ENCODE peak calls at places on chromosomes 16 and 17, in eight cellular contexts. U is neural progenitor cell, D is astrocyte of the cerebellum, M is psoas muscle, H is sigmoid colon, K is left ventricle myocardium inferior, T is OCI-LY7, G is AG10803. R is an unnamed sample.

GRCh38 chr17:45248132-45248936 is 13.6 kb downstream of the SPATA32 start:
- DNase-seq in U (peak), D (no peak), M (no peak), H (no peak), K (no peak), T (peak), G (no peak), R (no peak)

GRCh38 chr16:1281517-1281916 is 25.6 kb downstream of the TPSD1 start:
- DNase-seq in U (no peak), D (no peak), M (no peak), H (no peak), K (no peak), T (no peak), G (no peak), R (no peak)

GRCh38 chr16:17105239-17105721 is 365.5 kb downstream of the XYLT1 start:
- DNase-seq in U (peak), D (no peak), M (no peak), H (no peak), K (no peak), T (no peak), G (peak), R (no peak)

GRCh38 chr16:2364638-2365210 is 24.2 kb upstream of the ABCA3 start:
- DNase-seq in U (no peak), D (no peak), M (no peak), H (no peak), K (no peak), T (no peak), G (no peak), R (no peak)

GRCh38 chr17:1460233-1460632 is 4.2 kb upstream of the CRK start:
- DNase-seq in U (no peak), D (no peak), M (peak), H (peak), K (peak), T (no peak), G (peak), R (no peak)

GRCh38 chr17:61414141-61414935 is 14.7 kb downstream of the TBX2 start:
- DNase-seq in U (no peak), D (no peak), M (no peak), H (peak), K (no peak), T (no peak), G (no peak), R (no peak)

GRCh38 chr17:29760279-29760721 is 137.6 kb upstream of the CORO6 start:
- DNase-seq in U (peak), D (no peak), M (no peak), H (no peak), K (no peak), T (peak), G (peak), R (no peak)

GRCh38 chr16:11325404-11326083 is 19.7 kb upstream of the RMI2 start:
- DNase-seq in U (no peak), D (no peak), M (no peak), H (no peak), K (no peak), T (peak), G (no peak), R (no peak)

GRCh38 chr17:75227729-75228128 is 22.2 kb downstream of the NUP85 start:
- DNase-seq in U (no peak), D (no peak), M (peak), H (no peak), K (no peak), T (no peak), G (no peak), R (no peak)

GRCh38 chr16:19765860-19766553 is 47.9 kb downstream of the IQCK start:
- DNase-seq in U (no peak), D (no peak), M (peak), H (peak), K (peak), T (no peak), G (no peak), R (no peak)

GRCh38 chr16:29729116-29729521 is 16.7 kb downstream of the C16orf54 start:
- DNase-seq in U (peak), D (peak), M (no peak), H (no peak), K (no peak), T (peak), G (peak), R (no peak)

GRCh38 chr16:30003670-30004423 is 7.0 kb downstream of the DOC2A start:
- DNase-seq in U (no peak), D (no peak), M (peak), H (no peak), K (no peak), T (no peak), G (no peak), R (no peak)

GRCh38 chr17:70677783-70678647 is 508.7 kb downstream of the KCNJ2 start:
- DNase-seq in U (peak), D (no peak), M (no peak), H (no peak), K (no peak), T (no peak), G (no peak), R (no peak)

GRCh38 chr17:7351665-7352558 is at the start of gene KCTD11:
- DNase-seq in U (peak), D (peak), M (peak), H (peak), K (peak), T (peak), G (peak), R (peak)

GRCh38 chr16:58510097-58510775 is 5.1 kb upstream of the SETD6 start:
- DNase-seq in U (no peak), D (no peak), M (peak), H (peak), K (no peak), T (no peak), G (no peak), R (no peak)

GRCh38 chr16:4372578-4373355 is 1.1 kb downstream of the VASN start:
- DNase-seq in U (peak), D (no peak), M (no peak), H (peak), K (peak), T (peak), G (peak), R (no peak)

GRCh38 chr17:65638221-65638940 is 76.9 kb upstream of the AXIN2 start:
- DNase-seq in U (no peak), D (peak), M (no peak), H (no peak), K (no peak), T (no peak), G (peak), R (no peak)

GRCh38 chr16:84861671-84862070 is 41.9 kb downstream of the CRISPLD2 start:
- DNase-seq in U (no peak), D (no peak), M (no peak), H (no peak), K (no peak), T (no peak), G (no peak), R (no peak)

GRCh38 chr16:12541672-12542071 is 262.0 kb downstream of the CPPED1 start:
- DNase-seq in U (no peak), D (no peak), M (no peak), H (no peak), K (no peak), T (no peak), G (peak), R (no peak)

GRCh38 chr17:56914641-56915263 is 903 bp upstream of the TRIM25 start:
- DNase-seq in U (no peak), D (no peak), M (no peak), H (no peak), K (no peak), T (no peak), G (no peak), R (no peak)

GRCh38 chr17:40915721-40916256 is 21.7 kb downstream of the KRT23 start:
- DNase-seq in U (no peak), D (no peak), M (no peak), H (no peak), K (no peak), T (no peak), G (peak), R (no peak)

GRCh38 chr17:81878294-81878693 is 7.2 kb upstream of the ARHGDIA start:
- DNase-seq in U (no peak), D (no peak), M (no peak), H (no peak), K (no peak), T (no peak), G (no peak), R (no peak)

GRCh38 chr16:19138601-19139000 is 24.8 kb downstream of the ITPRIPL2 start:
- DNase-seq in U (no peak), D (no peak), M (peak), H (peak), K (peak), T (no peak), G (peak), R (no peak)

GRCh38 chr17:83067718-83068261 is 11.6 kb upstream of the METRNL start:
- DNase-seq in U (peak), D (no peak), M (no peak), H (peak), K (peak), T (no peak), G (no peak), R (no peak)
- TF ChIP-seq CTCF in U (no peak), D (peak), M (no peak), H (no peak), K (no peak), T (no peak), G (no peak), R (peak)

GRCh38 chr17:17017343-17018014 is 24.8 kb upstream of the MPRIP start:
- DNase-seq in U (no peak), D (no peak), M (peak), H (peak), K (no peak), T (no peak), G (no peak), R (no peak)

GRCh38 chr17:17018612-17019429 is 23.4 kb upstream of the MPRIP start:
- DNase-seq in U (no peak), D (no peak), M (no peak), H (no peak), K (peak), T (no peak), G (no peak), R (peak)

GRCh38 chr17:17019891-17020456 is 22.3 kb upstream of the MPRIP start:
- DNase-seq in U (no peak), D (no peak), M (peak), H (no peak), K (peak), T (no peak), G (no peak), R (no peak)

GRCh38 chr17:17019430-17019762 is 22.9 kb upstream of the MPRIP start:
- DNase-seq in U (no peak), D (no peak), M (no peak), H (no peak), K (peak), T (no peak), G (no peak), R (no peak)

DNA sequence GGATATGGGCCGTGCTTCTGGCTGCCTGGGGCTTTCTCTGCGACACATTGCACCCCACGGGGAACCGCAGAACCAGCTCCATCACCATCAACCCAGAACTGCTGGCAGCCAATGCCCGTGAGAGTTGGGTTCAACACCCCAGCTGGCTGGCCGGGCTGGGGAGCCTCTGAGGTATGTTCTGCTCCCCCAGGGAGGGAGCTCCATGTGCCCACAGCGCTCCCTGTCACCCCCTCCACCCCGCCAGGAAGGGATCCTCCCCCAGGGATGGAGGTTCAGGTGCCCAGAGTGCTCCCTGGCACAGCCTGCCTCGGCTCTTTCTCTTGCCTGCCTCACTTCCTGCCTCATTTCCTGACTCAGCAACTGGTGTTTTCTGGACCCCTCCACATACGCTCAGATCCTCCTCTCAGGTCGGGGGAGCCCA is 24.2 kb upstream of the MPRIP start:
- DNase-seq in U (no peak), D (no peak), M (peak), H (peak), K (no peak), T (no peak), G (no peak), R (no peak)
- TF ChIP-seq CTCF in U (no peak), D (no peak), M (no peak), H (no peak), K (no peak), T (no peak), G (no peak), R (no peak)

GRCh38 chr16:27208809-27209208 is 5.5 kb downstream of the KDM8 start:
- DNase-seq in U (no peak), D (peak), M (no peak), H (no peak), K (no peak), T (no peak), G (no peak), R (no peak)
- TF ChIP-seq CTCF in U (no peak), D (no peak), M (no peak), H (no peak), K (no peak), T (no peak), G (no peak), R (no peak)

GRCh38 chr16:50881331-50881830 is 139.5 kb downstream of the CYLD start:
- DNase-seq in U (peak), D (no peak), M (no peak), H (no peak), K (no peak), T (no peak), G (no peak), R (no peak)

GRCh38 chr16:50880926-50881325 is 139.0 kb downstream of the CYLD start:
- DNase-seq in U (no peak), D (no peak), M (no peak), H (no peak), K (no peak), T (no peak), G (no peak), R (no peak)

GRCh38 chr16:50887500-50887899 is 145.6 kb downstream of the CYLD start:
- DNase-seq in U (no peak), D (no peak), M (no peak), H (no peak), K (no peak), T (no peak), G (no peak), R (no peak)

GRCh38 chr16:50881953-50882352 is 140.1 kb downstream of the CYLD start:
- DNase-seq in U (peak), D (no peak), M (no peak), H (no peak), K (no peak), T (no peak), G (no peak), R (no peak)

GRCh38 chr16:50884066-50884860 is 142.4 kb downstream of the CYLD start:
- DNase-seq in U (peak), D (no peak), M (no peak), H (no peak), K (no peak), T (peak), G (no peak), R (no peak)
- TF ChIP-seq CTCF in U (peak), D (peak), M (no peak), H (no peak), K (no peak), T (peak), G (peak), R (peak)

R was measured in progenitor cell of endocrine pancreas.